ENCODE peak calls at places on chromosomes 1 and 21, in seven cellular contexts. One of them, this sample, is unnamed. For H3K4me1 and H3K27me3, the result is how much of the 10 kb centered on the place peaks cover.

GRCh38 chr1:150233359-150234308 is 2.3 kb downstream of the ANP32E start:
- DNase-seq in MM.1S: peak
- DNase-seq in endothelial cell of umbilical vein: peak
- DNase-seq in left ventricle myocardium inferior: no peak
- DNase-seq in mammary epithelial cell: peak
- DNase-seq in CD4-positive, CD25-positive, alpha-beta regulatory T cell: no peak
- DNase-seq in adrenal gland: no peak
- DNase-seq in this sample: peak

GRCh38 chr21:46557469-46557868 is 47.4 kb downstream of the S100B start:
- DNase-seq in MM.1S: no peak
- DNase-seq in endothelial cell of umbilical vein: no peak
- DNase-seq in left ventricle myocardium inferior: no peak
- DNase-seq in mammary epithelial cell: no peak
- DNase-seq in CD4-positive, CD25-positive, alpha-beta regulatory T cell: no peak
- DNase-seq in adrenal gland: no peak
- DNase-seq in this sample: peak

GRCh38 chr1:191206808-191207207 is 729.1 kb upstream of the BRINP3 start:
- DNase-seq in MM.1S: no peak
- DNase-seq in endothelial cell of umbilical vein: peak
- DNase-seq in left ventricle myocardium inferior: no peak
- DNase-seq in mammary epithelial cell: peak
- DNase-seq in CD4-positive, CD25-positive, alpha-beta regulatory T cell: no peak
- DNase-seq in adrenal gland: no peak
- DNase-seq in this sample: no peak

GRCh38 chr1:94727846-94728715 is 92.1 kb upstream of the SLC44A3 start:
- DNase-seq in MM.1S: no peak
- DNase-seq in endothelial cell of umbilical vein: peak
- DNase-seq in left ventricle myocardium inferior: no peak
- DNase-seq in mammary epithelial cell: peak
- DNase-seq in CD4-positive, CD25-positive, alpha-beta regulatory T cell: no peak
- DNase-seq in adrenal gland: peak
- DNase-seq in this sample: no peak

GRCh38 chr1:223748773-223749733 is 36.7 kb downstream of the CAPN2 start:
- DNase-seq in MM.1S: peak
- DNase-seq in endothelial cell of umbilical vein: peak
- DNase-seq in left ventricle myocardium inferior: peak
- DNase-seq in mammary epithelial cell: no peak
- DNase-seq in CD4-positive, CD25-positive, alpha-beta regulatory T cell: peak
- DNase-seq in adrenal gland: peak
- DNase-seq in this sample: peak

GRCh38 chr1:18149113-18149641 is 41.6 kb downstream of the IGSF21 start:
- DNase-seq in MM.1S: no peak
- DNase-seq in endothelial cell of umbilical vein: no peak
- DNase-seq in left ventricle myocardium inferior: no peak
- DNase-seq in mammary epithelial cell: no peak
- DNase-seq in CD4-positive, CD25-positive, alpha-beta regulatory T cell: no peak
- DNase-seq in adrenal gland: peak
- DNase-seq in this sample: no peak

GRCh38 chr1:41314781-41315481 is 46.3 kb upstream of the FOXO6 start:
- DNase-seq in MM.1S: no peak
- DNase-seq in endothelial cell of umbilical vein: no peak
- DNase-seq in left ventricle myocardium inferior: no peak
- DNase-seq in mammary epithelial cell: no peak
- DNase-seq in CD4-positive, CD25-positive, alpha-beta regulatory T cell: no peak
- DNase-seq in adrenal gland: no peak
- DNase-seq in this sample: no peak

GRCh38 chr21:35102488-35103407 is 53.6 kb upstream of the RUNX1 start:
- DNase-seq in MM.1S: no peak
- DNase-seq in endothelial cell of umbilical vein: no peak
- DNase-seq in left ventricle myocardium inferior: peak
- DNase-seq in mammary epithelial cell: peak
- DNase-seq in CD4-positive, CD25-positive, alpha-beta regulatory T cell: no peak
- DNase-seq in adrenal gland: peak
- DNase-seq in this sample: no peak

GRCh38 chr1:229225331-229225782 is 45.6 kb upstream of the RAB4A start:
- DNase-seq in MM.1S: no peak
- DNase-seq in endothelial cell of umbilical vein: no peak
- DNase-seq in left ventricle myocardium inferior: no peak
- DNase-seq in mammary epithelial cell: peak
- DNase-seq in CD4-positive, CD25-positive, alpha-beta regulatory T cell: no peak
- DNase-seq in adrenal gland: no peak
- DNase-seq in this sample: no peak

GRCh38 chr1:170204121-170204520 is 58.4 kb downstream of the NTMT2 start:
- DNase-seq in MM.1S: no peak
- DNase-seq in endothelial cell of umbilical vein: no peak
- DNase-seq in left ventricle myocardium inferior: no peak
- DNase-seq in mammary epithelial cell: no peak
- DNase-seq in CD4-positive, CD25-positive, alpha-beta regulatory T cell: no peak
- DNase-seq in adrenal gland: no peak
- DNase-seq in this sample: no peak

GRCh38 chr1:110283677-110284076 is 55.5 kb upstream of the RBM15 start:
- DNase-seq in MM.1S: no peak
- DNase-seq in endothelial cell of umbilical vein: no peak
- DNase-seq in left ventricle myocardium inferior: no peak
- DNase-seq in mammary epithelial cell: no peak
- DNase-seq in CD4-positive, CD25-positive, alpha-beta regulatory T cell: no peak
- DNase-seq in adrenal gland: no peak
- DNase-seq in this sample: no peak

GRCh38 chr1:212782422-212783154 is 9.0 kb downstream of the NSL1 start:
- DNase-seq in MM.1S: peak
- DNase-seq in endothelial cell of umbilical vein: peak
- DNase-seq in left ventricle myocardium inferior: no peak
- DNase-seq in mammary epithelial cell: peak
- DNase-seq in CD4-positive, CD25-positive, alpha-beta regulatory T cell: no peak
- DNase-seq in adrenal gland: peak
- DNase-seq in this sample: no peak

GRCh38 chr1:215005656-215006335 is 76.7 kb upstream of the KCNK2 start:
- DNase-seq in MM.1S: no peak
- DNase-seq in endothelial cell of umbilical vein: no peak
- DNase-seq in left ventricle myocardium inferior: no peak
- DNase-seq in mammary epithelial cell: no peak
- DNase-seq in CD4-positive, CD25-positive, alpha-beta regulatory T cell: no peak
- DNase-seq in adrenal gland: no peak
- DNase-seq in this sample: no peak

GRCh38 chr1:56426587-56426986 is 152.8 kb downstream of the PLPP3 start:
- DNase-seq in MM.1S: no peak
- DNase-seq in endothelial cell of umbilical vein: no peak
- DNase-seq in left ventricle myocardium inferior: no peak
- DNase-seq in mammary epithelial cell: no peak
- DNase-seq in CD4-positive, CD25-positive, alpha-beta regulatory T cell: no peak
- DNase-seq in adrenal gland: no peak
- DNase-seq in this sample: no peak

GRCh38 chr1:226100436-226101347 is 38.2 kb downstream of the H3-3A start:
- DNase-seq in MM.1S: peak
- DNase-seq in endothelial cell of umbilical vein: peak
- DNase-seq in left ventricle myocardium inferior: peak
- DNase-seq in mammary epithelial cell: no peak
- DNase-seq in CD4-positive, CD25-positive, alpha-beta regulatory T cell: peak
- DNase-seq in adrenal gland: peak
- DNase-seq in this sample: peak

GRCh38 chr1:109713636-109714035 is 1.6 kb downstream of the GSTM5 start:
- DNase-seq in MM.1S: no peak
- DNase-seq in endothelial cell of umbilical vein: no peak
- DNase-seq in left ventricle myocardium inferior: no peak
- DNase-seq in mammary epithelial cell: no peak
- DNase-seq in CD4-positive, CD25-positive, alpha-beta regulatory T cell: no peak
- DNase-seq in adrenal gland: no peak
- DNase-seq in this sample: no peak

GRCh38 chr1:47023268-47024137 is at the start of gene CYP4X1:
- DNase-seq in MM.1S: no peak
- DNase-seq in endothelial cell of umbilical vein: peak
- DNase-seq in left ventricle myocardium inferior: peak
- DNase-seq in mammary epithelial cell: no peak
- DNase-seq in CD4-positive, CD25-positive, alpha-beta regulatory T cell: no peak
- DNase-seq in adrenal gland: peak
- DNase-seq in this sample: peak

GRCh38 chr1:175221548-175222175 is 29.1 kb upstream of the KIAA0040 start:
- DNase-seq in MM.1S: no peak
- DNase-seq in endothelial cell of umbilical vein: peak
- DNase-seq in left ventricle myocardium inferior: peak
- DNase-seq in mammary epithelial cell: peak
- DNase-seq in CD4-positive, CD25-positive, alpha-beta regulatory T cell: no peak
- DNase-seq in adrenal gland: peak
- DNase-seq in this sample: peak

GRCh38 chr1:7101187-7101586 is 315.9 kb downstream of the CAMTA1 start:
- DNase-seq in MM.1S: no peak
- DNase-seq in endothelial cell of umbilical vein: no peak
- DNase-seq in left ventricle myocardium inferior: no peak
- DNase-seq in mammary epithelial cell: no peak
- DNase-seq in CD4-positive, CD25-positive, alpha-beta regulatory T cell: no peak
- DNase-seq in adrenal gland: no peak
- DNase-seq in this sample: no peak

GRCh38 chr1:109425391-109425790 is 857 bp downstream of the PSMA5 start:
- DNase-seq in MM.1S: peak
- DNase-seq in endothelial cell of umbilical vein: no peak
- DNase-seq in left ventricle myocardium inferior: no peak
- DNase-seq in mammary epithelial cell: peak
- DNase-seq in CD4-positive, CD25-positive, alpha-beta regulatory T cell: no peak
- DNase-seq in adrenal gland: no peak
- DNase-seq in this sample: no peak

GRCh38 chr1:35298464-35298863 is 30.0 kb downstream of the ZMYM4 start:
- DNase-seq in MM.1S: peak
- DNase-seq in endothelial cell of umbilical vein: peak
- DNase-seq in left ventricle myocardium inferior: no peak
- DNase-seq in mammary epithelial cell: peak
- DNase-seq in CD4-positive, CD25-positive, alpha-beta regulatory T cell: no peak
- DNase-seq in adrenal gland: peak
- DNase-seq in this sample: no peak

GRCh38 chr1:165114889-165115285 is 241.6 kb downstream of the LMX1A start:
- DNase-seq in MM.1S: no peak
- DNase-seq in endothelial cell of umbilical vein: no peak
- DNase-seq in left ventricle myocardium inferior: no peak
- DNase-seq in mammary epithelial cell: no peak
- DNase-seq in CD4-positive, CD25-positive, alpha-beta regulatory T cell: no peak
- DNase-seq in adrenal gland: no peak
- DNase-seq in this sample: no peak

GRCh38 chr1:193111641-193112090 is 6.5 kb upstream of the GLRX2 start:
- DNase-seq in MM.1S: peak
- DNase-seq in endothelial cell of umbilical vein: no peak
- DNase-seq in left ventricle myocardium inferior: peak
- DNase-seq in mammary epithelial cell: peak
- DNase-seq in CD4-positive, CD25-positive, alpha-beta regulatory T cell: no peak
- DNase-seq in adrenal gland: peak
- DNase-seq in this sample: peak

GRCh38 chr1:237166593-237167077 is 124.7 kb downstream of the RYR2 start:
- DNase-seq in MM.1S: no peak
- DNase-seq in endothelial cell of umbilical vein: peak
- DNase-seq in left ventricle myocardium inferior: no peak
- DNase-seq in mammary epithelial cell: no peak
- DNase-seq in CD4-positive, CD25-positive, alpha-beta regulatory T cell: no peak
- DNase-seq in adrenal gland: no peak
- DNase-seq in this sample: no peak

GRCh38 chr1:21573971-21574458 is 64.8 kb downstream of the ALPL start:
- DNase-seq in MM.1S: peak
- DNase-seq in endothelial cell of umbilical vein: peak
- DNase-seq in left ventricle myocardium inferior: peak
- DNase-seq in mammary epithelial cell: peak
- DNase-seq in CD4-positive, CD25-positive, alpha-beta regulatory T cell: no peak
- DNase-seq in adrenal gland: peak
- DNase-seq in this sample: peak

GRCh38 chr1:46526689-46527291 is 24.7 kb downstream of the KNCN start:
- DNase-seq in MM.1S: no peak
- DNase-seq in endothelial cell of umbilical vein: no peak
- DNase-seq in left ventricle myocardium inferior: no peak
- DNase-seq in mammary epithelial cell: no peak
- DNase-seq in CD4-positive, CD25-positive, alpha-beta regulatory T cell: no peak
- DNase-seq in adrenal gland: no peak
- DNase-seq in this sample: no peak

GRCh38 chr1:162230096-162230495 is 146.6 kb downstream of the SPATA46 start:
- DNase-seq in MM.1S: no peak
- DNase-seq in endothelial cell of umbilical vein: peak
- DNase-seq in left ventricle myocardium inferior: peak
- DNase-seq in mammary epithelial cell: no peak
- DNase-seq in CD4-positive, CD25-positive, alpha-beta regulatory T cell: no peak
- DNase-seq in adrenal gland: peak
- DNase-seq in this sample: no peak

GRCh38 chr1:187203257-187203656 is 374.5 kb downstream of the PLA2G4A start:
- DNase-seq in MM.1S: no peak
- DNase-seq in endothelial cell of umbilical vein: peak
- DNase-seq in left ventricle myocardium inferior: no peak
- DNase-seq in mammary epithelial cell: peak
- DNase-seq in CD4-positive, CD25-positive, alpha-beta regulatory T cell: no peak
- DNase-seq in adrenal gland: peak
- DNase-seq in this sample: no peak

GRCh38 chr1:29519108-29519507 is 282.8 kb downstream of the PTPRU start:
- DNase-seq in MM.1S: no peak
- DNase-seq in endothelial cell of umbilical vein: no peak
- DNase-seq in left ventricle myocardium inferior: no peak
- DNase-seq in mammary epithelial cell: no peak
- DNase-seq in CD4-positive, CD25-positive, alpha-beta regulatory T cell: no peak
- DNase-seq in adrenal gland: no peak
- DNase-seq in this sample: no peak

GRCh38 chr1:70353038-70353437 is 1.5 kb downstream of the ANKRD13C start:
- DNase-seq in MM.1S: no peak
- DNase-seq in endothelial cell of umbilical vein: no peak
- DNase-seq in left ventricle myocardium inferior: no peak
- DNase-seq in mammary epithelial cell: no peak
- DNase-seq in CD4-positive, CD25-positive, alpha-beta regulatory T cell: no peak
- DNase-seq in adrenal gland: no peak
- DNase-seq in this sample: no peak
- H3K4me3 ChIP-seq in MM.1S: peak
- H3K4me3 ChIP-seq in endothelial cell of umbilical vein: peak
- H3K4me3 ChIP-seq in left ventricle myocardium inferior: peak
- H3K4me3 ChIP-seq in mammary epithelial cell: peak
- H3K4me3 ChIP-seq in CD4-positive, CD25-positive, alpha-beta regulatory T cell: peak
- H3K4me3 ChIP-seq in adrenal gland: no peak
- H3K4me3 ChIP-seq in this sample: peak

GRCh38 chr1:152707860-152708259 is at the start of gene LCE4A:
- DNase-seq in MM.1S: no peak
- DNase-seq in endothelial cell of umbilical vein: no peak
- DNase-seq in left ventricle myocardium inferior: no peak
- DNase-seq in mammary epithelial cell: no peak
- DNase-seq in CD4-positive, CD25-positive, alpha-beta regulatory T cell: no peak
- DNase-seq in adrenal gland: no peak
- DNase-seq in this sample: no peak
- H3K4me1 ChIP-seq in MM.1S: under half
- H3K4me1 ChIP-seq in endothelial cell of umbilical vein: under half
- H3K4me1 ChIP-seq in left ventricle myocardium inferior: under half
- H3K4me1 ChIP-seq in mammary epithelial cell: under half
- H3K4me1 ChIP-seq in CD4-positive, CD25-positive, alpha-beta regulatory T cell: under half
- H3K4me1 ChIP-seq in adrenal gland: under half
- H3K4me1 ChIP-seq in this sample: under half

DNA sequence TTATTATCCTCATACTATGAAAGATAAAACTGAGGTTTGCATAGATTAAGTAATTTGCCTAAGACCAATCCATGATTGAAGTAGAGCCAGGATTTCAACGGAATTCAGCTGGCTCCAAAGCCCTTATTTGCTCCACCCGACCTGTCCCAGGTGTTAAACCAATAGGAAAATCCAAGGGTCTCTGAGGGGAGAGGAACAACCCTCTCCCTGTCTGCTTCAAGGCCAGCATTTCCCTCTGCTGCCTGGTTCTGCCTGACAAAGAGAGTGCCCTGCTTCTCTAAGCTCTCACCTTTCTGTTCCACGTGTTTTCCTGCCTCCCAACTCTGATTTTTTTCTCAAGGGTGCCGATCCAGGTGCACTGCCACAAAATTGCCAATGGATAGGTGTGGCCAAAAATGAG is 127.4 kb downstream of the UBE2U start:
- DNase-seq in MM.1S: no peak
- DNase-seq in endothelial cell of umbilical vein: no peak
- DNase-seq in left ventricle myocardium inferior: no peak
- DNase-seq in mammary epithelial cell: no peak
- DNase-seq in CD4-positive, CD25-positive, alpha-beta regulatory T cell: no peak
- DNase-seq in adrenal gland: no peak
- DNase-seq in this sample: no peak
- H3K27me3 ChIP-seq in MM.1S: under half
- H3K27me3 ChIP-seq in endothelial cell of umbilical vein: under half
- H3K27me3 ChIP-seq in left ventricle myocardium inferior: under half
- H3K27me3 ChIP-seq in mammary epithelial cell: under half
- H3K27me3 ChIP-seq in CD4-positive, CD25-positive, alpha-beta regulatory T cell: under half
- H3K27me3 ChIP-seq in adrenal gland: under half
- H3K27me3 ChIP-seq in this sample: under half

GRCh38 chr1:155130272-155131006 is 2.8 kb downstream of the EFNA1 start:
- DNase-seq in MM.1S: no peak
- DNase-seq in endothelial cell of umbilical vein: no peak
- DNase-seq in left ventricle myocardium inferior: no peak
- DNase-seq in mammary epithelial cell: no peak
- DNase-seq in CD4-positive, CD25-positive, alpha-beta regulatory T cell: no peak
- DNase-seq in adrenal gland: no peak
- DNase-seq in this sample: no peak
- H3K4me3 ChIP-seq in MM.1S: no peak
- H3K4me3 ChIP-seq in endothelial cell of umbilical vein: no peak
- H3K4me3 ChIP-seq in left ventricle myocardium inferior: peak
- H3K4me3 ChIP-seq in mammary epithelial cell: peak
- H3K4me3 ChIP-seq in CD4-positive, CD25-positive, alpha-beta regulatory T cell: no peak
- H3K4me3 ChIP-seq in adrenal gland: no peak
- H3K4me3 ChIP-seq in this sample: no peak

This sample was measured in aorta.